ENCODE peak calls at places on chromosome 6, in four cellular contexts. R is A549, V is HepG2, J is K562. L is an unnamed sample.

GRCh38 chr6:133895573-133896343 is 6.8 kb downstream of the TCF21 start:
- DNase-seq in R (no peak), J (no peak), V (no peak), L (peak; percentile 48)

GRCh38 chr6:1724124-1724523 is 114.4 kb downstream of the FOXC1 start:
- DNase-seq in V (no peak), J (no peak), R (no peak), L (no peak)

GRCh38 chr6:108187519-108187918 is 21.7 kb downstream of the NR2E1 start:
- DNase-seq in R (no peak), J (no peak), V (no peak), L (no peak)

GRCh38 chr6:157221049-157221816 is 102.1 kb downstream of the TMEM242 start:
- DNase-seq in V (peak; percentile 69), J (peak; percentile 96), R (peak; percentile 70), L (peak; percentile 87)

GRCh38 chr6:34553750-34554149 is 2.4 kb downstream of the SPDEF start:
- DNase-seq in R (no peak), J (peak; percentile 80), V (no peak), L (no peak)

GRCh38 chr6:168052291-168052891 is 26.6 kb downstream of the FRMD1 start:
- DNase-seq in R (no peak), J (no peak), V (no peak), L (no peak)

GRCh38 chr6:143232849-143233248 is 172.2 kb downstream of the AIG1 start:
- DNase-seq in J (peak; percentile 65), R (peak; percentile 13), V (peak; percentile 65), L (peak; percentile 74)

GRCh38 chr6:126341126-126341525 is 1.2 kb downstream of the CENPW start:
- DNase-seq in R (no peak), J (no peak), V (no peak), L (no peak)

GRCh38 chr6:26305097-26305841 is 59.7 kb upstream of the BTN3A2 start:
- DNase-seq in J (peak; percentile 75), R (no peak), V (peak; percentile 77), L (peak; percentile 83)

GRCh38 chr6:51569594-51569993 is 517.8 kb downstream of the PKHD1 start:
- DNase-seq in R (no peak), J (no peak), V (no peak), L (no peak)

GRCh38 chr6:170423814-170424633 is 117.5 kb downstream of the FAM120B start:
- DNase-seq in R (no peak), V (peak; percentile 20), J (no peak), L (no peak)

GRCh38 chr6:5956939-5957338 is 49.8 kb downstream of the NRN1 start:
- DNase-seq in V (no peak), R (no peak), J (no peak), L (no peak)

GRCh38 chr6:133415262-133415661 is 174.1 kb downstream of the EYA4 start:
- DNase-seq in J (no peak), V (no peak), R (no peak), L (no peak)

GRCh38 chr6:122809001-122809400 is 19.9 kb downstream of the SMPDL3A start:
- DNase-seq in J (no peak), R (no peak), V (no peak), L (no peak)

GRCh38 chr6:147660334-147661311 is 152.1 kb downstream of the SAMD5 start:
- DNase-seq in J (peak; percentile 88), V (peak; percentile 74), R (no peak), L (peak; percentile 29)

GRCh38 chr6:121881974-121882667 is 446.7 kb downstream of the GJA1 start:
- DNase-seq in R (no peak), J (no peak), V (no peak), L (no peak)

GRCh38 chr6:87731818-87732661 is 30.0 kb upstream of the AKIRIN2 start:
- DNase-seq in R (peak; percentile 77), V (peak; percentile 86), J (no peak), L (no peak)

GRCh38 chr6:170176621-170177382 is 114.1 kb downstream of the DLL1 start:
- DNase-seq in R (peak; percentile 14), V (no peak), J (no peak), L (no peak)

GRCh38 chr6:6221829-6222535 is 98.5 kb downstream of the F13A1 start:
- DNase-seq in J (peak; percentile 60), V (peak; percentile 41), R (no peak), L (peak; percentile 68)

GRCh38 chr6:96520851-96521115 is 823 bp upstream of the UFL1 start:
- DNase-seq in J (no peak), R (no peak), V (no peak), L (no peak)

GRCh38 chr6:96521267-96521624 is 360 bp upstream of the UFL1 start:
- DNase-seq in R (no peak), J (no peak), V (no peak), L (no peak)

GRCh38 chr6:96521625-96522468 is at the start of gene UFL1:
- DNase-seq in V (peak; percentile 85), R (peak; percentile 35), J (peak; percentile 82), L (peak; percentile 95)

GRCh38 chr6:96520039-96520850 is 1.4 kb upstream of the UFL1 start:
- DNase-seq in V (no peak), J (no peak), R (no peak), L (peak; percentile 11)

GRCh38 chr6:96522469-96523009 is 933 bp downstream of the UFL1 start:
- DNase-seq in V (peak; percentile 22), R (no peak), J (no peak), L (no peak)
- TF ChIP-seq NR3C1 in V (no peak), R (no peak), J (no peak), L (no peak)

DNA sequence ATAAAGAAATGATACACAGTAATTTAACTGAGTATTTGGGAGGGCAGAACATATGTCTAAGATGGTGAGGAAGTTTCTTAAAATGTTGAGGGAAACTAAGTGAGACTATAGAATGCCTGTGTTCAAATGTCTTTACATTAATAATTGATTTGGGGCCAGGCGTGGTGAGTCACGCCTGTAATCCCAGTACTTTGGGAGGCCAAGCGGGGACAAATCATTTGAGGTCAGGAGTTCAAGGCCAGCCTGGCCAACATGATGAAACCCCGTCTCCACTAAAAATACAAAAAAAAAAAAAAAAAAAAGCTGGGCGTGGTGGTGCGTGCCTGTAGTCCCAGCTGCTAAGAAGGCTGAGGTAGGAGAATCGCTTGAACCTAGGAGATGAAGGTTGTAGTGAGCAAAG is 66.7 kb downstream of the THEMIS start:
- DNase-seq in V (peak; percentile 45), J (no peak), R (no peak), L (no peak)
- TF ChIP-seq NR3C1 in V (no peak), J (no peak), R (no peak), L (no peak)

DNA sequence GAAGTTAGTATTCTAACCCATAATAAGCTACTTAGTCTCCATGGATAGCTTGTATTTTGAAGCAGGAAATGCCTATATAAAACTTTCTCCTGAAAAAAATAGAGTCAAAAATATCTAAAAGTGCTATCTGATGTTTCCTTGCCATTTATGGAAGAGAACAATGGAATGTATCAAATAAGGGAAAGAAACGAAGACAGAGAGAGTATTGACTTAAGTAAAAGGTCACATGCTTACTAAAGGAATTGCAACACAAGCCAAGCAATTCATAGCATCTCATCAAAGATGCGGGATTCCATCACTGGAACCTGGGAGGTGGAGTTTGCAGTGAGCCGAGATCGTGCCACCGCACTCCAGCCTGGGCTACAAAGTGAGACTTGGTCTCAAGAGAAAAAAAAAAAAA is 112.9 kb upstream of the DTNBP1 start:
- DNase-seq in V (no peak), R (no peak), J (no peak), L (no peak)
- TF ChIP-seq NR3C1 in V (no peak), R (no peak), J (no peak), L (no peak)

GRCh38 chr6:161295784-161296183 is 21.9 kb upstream of the AGPAT4 start:
- DNase-seq in J (no peak), V (no peak), R (no peak), L (no peak)

GRCh38 chr6:161292145-161292544 is 18.3 kb upstream of the AGPAT4 start:
- DNase-seq in R (no peak), J (no peak), V (no peak), L (peak; percentile 28)

GRCh38 chr6:161292650-161293281 is 18.9 kb upstream of the AGPAT4 start:
- DNase-seq in J (no peak), R (no peak), V (no peak), L (no peak)
- TF ChIP-seq NR3C1 in J (no peak), R (no peak), V (no peak), L (no peak)

L was measured in WTC11.